ENCODE peak calls at places on chromosomes 1 and 21, in six cellular contexts. F is lower leg skin, E is GM12892, G is ovary, P is heart left ventricle, K is uterus. L is an unnamed sample.

GRCh38 chr1:92822907-92823306 is 8.9 kb upstream of the RPL5 start:
- DNase-seq in P (no peak), G (no peak), E (no peak), K (no peak), F (no peak), L (no peak)

GRCh38 chr1:173995475-173995874 is 26.7 kb downstream of the RC3H1 start:
- DNase-seq in K (no peak), P (no peak), G (no peak), E (no peak), F (no peak), L (no peak)

GRCh38 chr1:166956872-166957271 is 18.5 kb downstream of the ILDR2 start:
- DNase-seq in G (no peak), K (no peak), P (no peak), F (no peak), E (no peak), L (no peak)

GRCh38 chr1:216034506-216034905 is 388.7 kb downstream of the USH2A start:
- DNase-seq in K (no peak), F (no peak), E (no peak), P (no peak), G (no peak), L (no peak)

GRCh38 chr1:94543003-94543402 is 1.4 kb upstream of the F3 start:
- DNase-seq in K (no peak), F (no peak), E (no peak), P (no peak), G (no peak), L (no peak)

GRCh38 chr1:118204106-118204505 is 19.1 kb upstream of the SPAG17 start:
- DNase-seq in P (no peak), E (no peak), K (no peak), F (no peak), G (no peak), L (no peak)

GRCh38 chr1:93681549-93682412 is at the start of gene BCAR3:
- DNase-seq in F (peak), K (peak), P (peak), E (peak), G (peak), L (peak)

GRCh38 chr1:150621497-150622113 is 7.8 kb downstream of the ENSA start:
- DNase-seq in G (no peak), E (peak), F (peak), P (no peak), K (peak), L (peak)

GRCh38 chr21:15171546-15171945 is 106.7 kb upstream of the NRIP1 start:
- DNase-seq in G (no peak), K (no peak), P (no peak), F (no peak), E (no peak), L (no peak)

GRCh38 chr1:244968431-244968830 is 104.1 kb upstream of the HNRNPU start:
- DNase-seq in F (no peak), G (no peak), K (no peak), P (no peak), E (no peak), L (no peak)

GRCh38 chr1:244971524-244972216 is 107.3 kb upstream of the HNRNPU start:
- DNase-seq in E (no peak), K (no peak), P (no peak), G (no peak), F (no peak), L (no peak)

GRCh38 chr1:244969355-244970235 is 105.3 kb upstream of the HNRNPU start:
- DNase-seq in K (peak), G (peak), E (peak), P (peak), F (peak), L (peak)

GRCh38 chr1:244970236-244970652 is 105.9 kb upstream of the HNRNPU start:
- DNase-seq in P (peak), E (no peak), K (no peak), G (peak), F (no peak), L (peak)

DNA sequence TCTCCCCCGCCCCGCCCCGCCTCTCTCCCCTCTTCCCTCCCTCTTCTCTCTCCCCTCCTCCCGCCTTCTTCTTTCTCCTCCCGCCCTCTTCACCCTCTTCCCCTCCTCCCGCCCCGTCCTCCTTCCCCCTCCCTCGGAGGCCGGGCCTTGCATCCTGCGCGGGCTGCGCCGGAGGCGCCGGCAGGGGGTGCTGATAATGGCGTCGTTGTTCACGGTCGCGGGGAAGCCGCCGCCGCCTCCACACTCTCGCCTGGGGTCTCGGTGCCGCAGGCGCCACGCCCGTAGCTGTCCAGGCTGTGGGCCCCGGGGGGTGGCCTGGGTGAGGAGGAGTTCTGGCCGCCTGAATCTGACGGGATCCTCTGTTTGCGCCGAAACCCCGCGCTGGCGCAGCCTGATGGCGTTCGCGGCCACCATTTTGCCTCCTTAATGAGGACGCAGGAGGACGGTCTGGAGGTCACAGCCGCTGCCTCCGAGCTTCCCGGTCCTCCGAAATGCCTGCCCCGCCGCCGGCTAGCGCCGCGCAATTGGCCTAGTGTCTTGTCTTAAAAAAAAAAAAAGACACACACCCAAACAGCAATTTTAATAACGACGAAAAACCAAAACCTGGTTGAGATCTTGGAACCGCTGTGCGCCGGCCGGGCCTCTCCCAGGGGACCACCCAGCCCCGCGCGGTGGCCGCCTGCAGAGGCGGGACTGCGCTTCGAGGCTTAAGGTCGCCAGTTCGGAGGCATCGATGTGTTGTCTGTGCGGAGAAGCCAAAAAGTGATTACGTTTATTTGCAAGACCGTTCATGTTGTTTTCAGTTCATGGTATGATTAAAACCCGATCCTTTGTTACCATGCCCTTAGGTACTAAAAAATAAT is 106.5 kb upstream of the HNRNPU start:
- DNase-seq in P (peak), G (peak), K (peak), E (peak), F (peak), L (peak)
- TF ChIP-seq POLR2A in P (no peak), G (peak), K (peak), E (peak), F (no peak), L (no peak)

GRCh38 chr1:32966900-32967299 is 2.3 kb upstream of the RNF19B start:
- DNase-seq in K (no peak), F (no peak), G (no peak), P (no peak), E (no peak), L (no peak)

GRCh38 chr1:32962248-32962896 is 2.2 kb downstream of the RNF19B start:
- DNase-seq in F (no peak), P (no peak), K (no peak), E (no peak), G (no peak), L (no peak)

GRCh38 chr1:32965251-32965643 is 638 bp upstream of the RNF19B start:
- DNase-seq in G (no peak), F (no peak), P (no peak), K (no peak), E (no peak), L (no peak)

GRCh38 chr1:32964461-32965250 is at the start of gene RNF19B:
- DNase-seq in F (peak), G (peak), E (peak), K (peak), P (peak), L (peak)

DNA sequence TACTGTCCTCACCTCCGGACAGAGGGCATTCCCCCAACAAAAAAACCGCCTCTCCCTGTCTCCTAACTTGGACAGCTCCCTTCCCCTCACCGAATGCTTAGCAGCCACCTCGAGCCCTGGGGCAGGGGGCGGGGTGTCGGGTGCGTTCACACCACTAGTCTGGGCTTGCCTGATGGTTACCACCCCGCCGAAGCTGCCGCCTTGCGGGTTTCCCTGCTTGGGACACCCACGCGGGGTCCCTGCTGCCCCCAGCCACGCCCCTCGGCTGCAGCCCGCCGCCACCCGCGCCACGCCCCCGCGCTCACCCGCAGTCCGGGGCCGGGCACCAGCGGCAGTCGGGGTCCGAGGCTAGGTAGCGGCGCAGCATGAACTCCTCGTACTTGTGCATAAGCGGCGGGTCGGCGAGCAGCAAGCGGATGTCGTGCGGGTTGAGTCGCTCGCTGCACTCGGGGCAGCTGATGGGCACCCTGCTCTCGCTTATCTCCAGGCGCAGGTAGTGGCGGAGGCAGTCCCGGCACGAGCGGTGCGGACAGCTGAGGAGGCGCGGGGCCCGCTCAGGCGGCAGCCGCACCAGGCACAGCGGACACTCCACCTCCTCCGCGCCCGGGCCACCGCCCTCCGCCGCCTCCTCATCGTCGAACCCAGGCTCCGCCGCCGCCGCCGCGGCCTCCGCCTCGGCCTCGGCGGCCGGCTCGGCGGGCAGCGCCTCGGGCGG is 706 bp downstream of the RNF19B start:
- DNase-seq in P (peak), G (peak), F (peak), K (peak), E (peak), L (peak)
- TF ChIP-seq POLR2A in P (no peak), G (no peak), F (no peak), K (no peak), E (no peak), L (no peak)

DNA sequence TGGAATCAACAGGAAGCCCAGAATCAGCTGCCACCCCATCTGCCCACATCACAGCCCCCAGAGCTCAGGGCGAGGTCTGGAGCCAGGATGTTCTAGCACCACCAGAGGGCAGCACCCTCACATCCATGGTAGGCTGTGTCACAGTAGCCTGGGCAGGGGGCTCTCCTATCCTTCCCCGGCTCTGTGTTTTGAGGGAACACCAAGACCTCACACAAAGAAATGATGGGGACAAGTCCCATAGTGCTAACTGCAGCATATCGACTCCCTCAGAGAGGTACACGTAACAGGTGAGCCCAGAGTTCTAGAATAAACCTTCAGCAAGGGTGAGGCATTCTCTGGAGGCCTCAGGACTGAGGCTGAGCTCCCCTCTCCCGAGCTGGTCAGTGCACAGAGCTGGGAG is 2.3 kb upstream of the KCNC4 start:
- DNase-seq in P (peak), K (peak), E (peak), F (peak), G (peak), L (peak)
- TF ChIP-seq POLR2A in P (no peak), K (no peak), E (no peak), F (no peak), G (no peak), L (no peak)

DNA sequence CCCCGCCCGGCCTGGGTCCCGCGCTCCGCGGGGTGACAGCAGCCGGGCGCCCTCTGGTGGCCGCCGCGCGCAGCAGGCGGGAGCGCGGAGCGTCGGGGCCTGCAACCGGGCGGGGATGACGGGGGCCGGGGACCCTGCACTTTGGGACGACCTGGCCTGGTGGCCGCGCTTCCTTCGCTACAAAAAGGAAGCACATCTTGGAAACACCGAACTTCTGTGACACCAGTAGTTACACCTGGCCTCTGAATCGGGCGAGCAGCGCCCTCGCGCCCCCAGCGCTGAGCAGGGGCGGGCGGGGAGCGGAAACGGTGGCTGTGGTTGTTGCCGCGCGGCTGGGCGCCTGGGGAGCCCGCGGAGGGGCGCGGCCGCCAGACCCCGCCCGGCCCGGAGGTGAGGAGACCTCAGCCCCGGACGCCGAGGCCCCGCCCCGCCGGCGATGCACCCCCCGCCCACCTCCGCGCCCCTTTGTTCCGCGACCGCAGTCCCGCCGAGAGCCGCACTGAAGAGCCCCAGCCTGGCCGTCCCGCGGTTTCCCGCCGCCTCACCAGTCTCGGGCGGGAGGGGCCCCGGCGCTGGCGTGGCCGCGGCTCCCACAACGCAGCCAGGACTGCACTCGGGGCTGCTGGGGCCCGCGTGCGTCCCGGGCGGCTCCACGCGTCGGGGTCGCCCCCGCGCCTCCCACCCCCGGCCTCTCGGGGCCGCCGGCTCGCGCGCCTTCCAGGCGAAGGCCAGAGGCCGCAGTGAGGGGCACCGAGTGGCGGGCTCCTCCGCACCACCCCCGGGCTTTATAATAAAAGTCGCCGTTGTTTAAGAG is 59.3 kb downstream of the H3-3A start:
- DNase-seq in P (peak), F (peak), K (peak), G (peak), E (peak), L (peak)
- TF ChIP-seq POLR2A in P (no peak), F (no peak), K (no peak), G (peak), E (peak), L (no peak)

GRCh38 chr1:19435851-19436465 is 49.4 kb downstream of the CAPZB start:
- DNase-seq in G (no peak), K (no peak), P (no peak), F (no peak), E (no peak), L (no peak)
- TF ChIP-seq POLR2A in G (no peak), K (no peak), P (no peak), F (no peak), E (no peak), L (no peak)